ENCODE peak calls at places on chromosomes 5 and 9, in nine cellular contexts. Y, B, W, L, A, T, R, M and C are unnamed samples.

GRCh38 chr5:163248856-163249255 is 188.5 kb upstream of the CCNG1 start:
- DNase-seq in Y (no peak), B (no peak), W (no peak), L (no peak), A (no peak), T (no peak), R (no peak), M (no peak), C (no peak)

GRCh38 chr5:76804266-76804665 is 14.6 kb upstream of the F2RL1 start:
- DNase-seq in Y (no peak), B (no peak), W (no peak), L (no peak), A (no peak), T (no peak), R (no peak), M (no peak), C (no peak)

GRCh38 chr5:161850491-161850890 is 2.6 kb downstream of the GABRA1 start:
- DNase-seq in Y (no peak), B (no peak), W (no peak), L (no peak), A (no peak), T (no peak), R (no peak), M (no peak), C (no peak)

GRCh38 chr5:127564002-127564769 is 46.7 kb downstream of the PRRC1 start:
- DNase-seq in Y (no peak), B (peak; percentile 53), W (peak; percentile 16), L (peak; percentile 55), A (peak; percentile 60), T (no peak), R (no peak), M (peak; percentile 60), C (no peak)

GRCh38 chr5:135986891-135987401 is 32.2 kb upstream of the LECT2 start:
- DNase-seq in Y (no peak), B (peak; percentile 38), W (no peak), L (no peak), A (no peak), T (no peak), R (no peak), M (no peak), C (no peak)

GRCh38 chr5:133714161-133714915 is 102.0 kb upstream of the FSTL4 start:
- DNase-seq in Y (no peak), B (no peak), W (no peak), L (no peak), A (no peak), T (no peak), R (no peak), M (no peak), C (peak; percentile 21)

GRCh38 chr9:95516736-95517558 is at the start of gene PTCH1:
- DNase-seq in Y (peak; percentile 50), B (peak; percentile 52), W (no peak), L (peak; percentile 60), A (peak; percentile 69), T (no peak), R (peak; percentile 52), M (peak; percentile 47), C (no peak)

GRCh38 chr5:3035452-3035851 is 284.0 kb upstream of the IRX2 start:
- DNase-seq in Y (no peak), B (no peak), W (no peak), L (no peak), A (no peak), T (no peak), R (no peak), M (no peak), C (peak; percentile 55)

GRCh38 chr5:173392172-173392571 is 64.0 kb upstream of the STC2 start:
- DNase-seq in Y (no peak), B (no peak), W (no peak), L (no peak), A (no peak), T (no peak), R (no peak), M (no peak), C (no peak)

GRCh38 chr5:55036477-55036876 is 12.4 kb downstream of the GZMK start:
- DNase-seq in Y (no peak), B (peak; percentile 57), W (no peak), L (no peak), A (no peak), T (no peak), R (no peak), M (no peak), C (no peak)

GRCh38 chr9:22342489-22343217 is 104.0 kb upstream of the DMRTA1 start:
- DNase-seq in Y (no peak), B (peak; percentile 20), W (no peak), L (no peak), A (no peak), T (no peak), R (no peak), M (no peak), C (no peak)

GRCh38 chr5:5422819-5423515 is 490 bp downstream of the ICE1 start:
- DNase-seq in Y (no peak), B (no peak), W (no peak), L (no peak), A (no peak), T (no peak), R (no peak), M (no peak), C (no peak)

GRCh38 chr9:29001006-29001405 is 1427.7 kb upstream of the C9orf72 start:
- DNase-seq in Y (no peak), B (no peak), W (no peak), L (no peak), A (no peak), T (no peak), R (no peak), M (no peak), C (no peak)

GRCh38 chr9:135782946-135783345 is 81.0 kb downstream of the KCNT1 start:
- DNase-seq in Y (no peak), B (no peak), W (no peak), L (no peak), A (no peak), T (no peak), R (no peak), M (no peak), C (no peak)

GRCh38 chr5:151151793-151152192 is 5.8 kb downstream of the ANXA6 start:
- DNase-seq in Y (no peak), B (peak; percentile 47), W (no peak), L (no peak), A (no peak), T (no peak), R (no peak), M (no peak), C (no peak)

GRCh38 chr5:151155149-151155776 is 2.3 kb downstream of the ANXA6 start:
- DNase-seq in Y (no peak), B (peak; percentile 27), W (no peak), L (no peak), A (no peak), T (no peak), R (no peak), M (no peak), C (peak; percentile 86)

GRCh38 chr5:151151263-151151660 is 6.3 kb downstream of the ANXA6 start:
- DNase-seq in Y (no peak), B (no peak), W (no peak), L (no peak), A (no peak), T (no peak), R (no peak), M (no peak), C (no peak)

GRCh38 chr5:151153766-151154272 is 3.8 kb downstream of the ANXA6 start:
- DNase-seq in Y (no peak), B (no peak), W (no peak), L (no peak), A (no peak), T (no peak), R (no peak), M (no peak), C (no peak)

GRCh38 chr5:151153300-151153699 is 4.3 kb downstream of the ANXA6 start:
- DNase-seq in Y (no peak), B (no peak), W (no peak), L (no peak), A (no peak), T (no peak), R (no peak), M (no peak), C (no peak)
- H3K4me1 ChIP-seq in Y (peaks cover 13% of the 10 kb centered on the region), B (peaks cover 31% of the 10 kb centered on the region), W (peaks cover 61% of the 10 kb centered on the region), L (peaks cover 96% of the 10 kb centered on the region), A (peaks cover 5% of the 10 kb centered on the region), T (peaks cover 13% of the 10 kb centered on the region), R (peaks cover 65% of the 10 kb centered on the region), M (peaks cover 62% of the 10 kb centered on the region), C (peaks cover 94% of the 10 kb centered on the region)

GRCh38 chr9:18768951-18769622 is 263.9 kb downstream of the SAXO1 start:
- DNase-seq in Y (no peak), B (no peak), W (no peak), L (no peak), A (no peak), T (no peak), R (no peak), M (no peak), C (no peak)
- TF ChIP-seq POLR2A in Y (no peak), B (no peak), W (no peak), L (no peak), A (no peak), T (no peak), R (no peak), M (no peak), C (no peak)

GRCh38 chr9:120915854-120916495 is 10.6 kb downstream of the TRAF1 start:
- DNase-seq in Y (no peak), B (no peak), W (no peak), L (no peak), A (peak; percentile 26), T (no peak), R (no peak), M (no peak), C (no peak)

GRCh38 chr9:120914953-120915352 is 11.6 kb downstream of the TRAF1 start:
- DNase-seq in Y (no peak), B (peak; percentile 82), W (no peak), L (no peak), A (no peak), T (no peak), R (no peak), M (no peak), C (no peak)

GRCh38 chr9:120912958-120913672 is 13.5 kb downstream of the TRAF1 start:
- DNase-seq in Y (no peak), B (no peak), W (no peak), L (no peak), A (no peak), T (no peak), R (no peak), M (no peak), C (no peak)

GRCh38 chr9:120913673-120914266 is 12.8 kb downstream of the TRAF1 start:
- DNase-seq in Y (no peak), B (no peak), W (no peak), L (no peak), A (no peak), T (no peak), R (no peak), M (no peak), C (no peak)

DNA sequence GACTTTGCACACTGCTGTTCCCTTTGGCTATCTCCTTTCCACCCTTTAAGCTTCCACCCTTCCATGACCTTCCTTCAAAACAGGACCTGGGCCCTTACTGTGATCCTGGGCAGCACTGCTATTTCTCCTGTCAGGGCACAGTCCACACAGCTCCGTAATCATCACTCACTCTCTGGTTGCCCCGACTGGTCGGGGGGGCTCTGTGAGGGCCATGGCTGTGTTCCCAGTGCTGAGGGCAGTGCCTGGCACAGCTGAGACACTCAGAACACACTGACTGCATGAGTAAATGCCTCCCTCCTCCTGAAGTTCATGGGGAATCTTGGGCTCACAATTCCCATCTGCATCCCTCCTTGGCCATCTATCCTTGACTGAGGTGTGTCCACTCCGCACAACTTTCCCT is 12.2 kb downstream of the TRAF1 start:
- DNase-seq in Y (no peak), B (no peak), W (no peak), L (no peak), A (no peak), T (no peak), R (no peak), M (no peak), C (no peak)
- H3K36me3 ChIP-seq in Y (no peaks in the 10 kb centered on the region), B (peaks cover 4% of the 10 kb centered on the region), W (no peaks in the 10 kb centered on the region), L (peaks cover 43% of the 10 kb centered on the region), A (no peaks in the 10 kb centered on the region), T (no peaks in the 10 kb centered on the region), R (no peaks in the 10 kb centered on the region), M (no peaks in the 10 kb centered on the region), C (no peaks in the 10 kb centered on the region)

GRCh38 chr9:113533335-113534225 is 70.1 kb downstream of the RGS3 start:
- DNase-seq in Y (no peak), B (no peak), W (no peak), L (no peak), A (no peak), T (no peak), R (no peak), M (no peak), C (peak; percentile 67)
- H3K4me1 ChIP-seq in Y (no peaks in the 10 kb centered on the region), B (no peaks in the 10 kb centered on the region), W (peaks cover 67% of the 10 kb centered on the region), L (peaks cover 30% of the 10 kb centered on the region), A (no peaks in the 10 kb centered on the region), T (no peaks in the 10 kb centered on the region), R (no peaks in the 10 kb centered on the region), M (no peaks in the 10 kb centered on the region), C (peaks cover 82% of the 10 kb centered on the region)